ENCODE peak calls at places on chromosome 9, in four cellular contexts. M, U, S and X are unnamed samples.

GRCh38 chr9:23555849-23556248 is 270.2 kb downstream of the ELAVL2 start:
- DNase-seq in M (no peak), U (no peak), S (no peak), X (no peak)

GRCh38 chr9:15824310-15824709 is 271.5 kb downstream of the CCDC171 start:
- DNase-seq in M (no peak), U (no peak), S (peak; percentile 24), X (no peak)

GRCh38 chr9:79247021-79247420 is 324.7 kb upstream of the TLE4 start:
- DNase-seq in M (no peak), U (no peak), S (no peak), X (no peak)

GRCh38 chr9:109856785-109857184 is 76.8 kb downstream of the PALM2AKAP2 start:
- DNase-seq in M (no peak), U (peak; percentile 85), S (no peak), X (peak; percentile 58)

GRCh38 chr9:105722099-105722498 is 27.8 kb downstream of the TMEM38B start:
- DNase-seq in M (no peak), U (no peak), S (no peak), X (no peak)

GRCh38 chr9:93896496-93897033 is 58.6 kb downstream of the BARX1 start:
- DNase-seq in M (peak; percentile 38), U (no peak), S (no peak), X (no peak)

GRCh38 chr9:132193227-132194110 is 31.6 kb downstream of the NTNG2 start:
- DNase-seq in M (no peak), U (no peak), S (no peak), X (peak; percentile 51)

GRCh38 chr9:106718996-106719395 is 144.0 kb upstream of the ZNF462 start:
- DNase-seq in M (no peak), U (no peak), S (no peak), X (no peak)

GRCh38 chr9:13628526-13628925 is 349.0 kb upstream of the MPDZ start:
- DNase-seq in M (no peak), U (no peak), S (no peak), X (no peak)

GRCh38 chr9:114525505-114525904 is 20.2 kb upstream of the WHRN start:
- DNase-seq in M (no peak), U (no peak), S (peak; percentile 37), X (no peak)

GRCh38 chr9:112784020-112784788 is 33.6 kb downstream of the SNX30 start:
- DNase-seq in M (no peak), U (no peak), S (no peak), X (no peak)

GRCh38 chr9:84500218-84500617 is 159.7 kb upstream of the SLC28A3 start:
- DNase-seq in M (no peak), U (no peak), S (no peak), X (no peak)

GRCh38 chr9:108751301-108751824 is 104.4 kb downstream of the ACTL7B start:
- DNase-seq in M (no peak), U (no peak), S (no peak), X (no peak)

GRCh38 chr9:108468364-108468763 is 387.4 kb downstream of the ACTL7B start:
- DNase-seq in M (no peak), U (no peak), S (peak; percentile 44), X (peak; percentile 67)

GRCh38 chr9:74117731-74118130 is 379.4 kb upstream of the RORB start:
- DNase-seq in M (no peak), U (no peak), S (no peak), X (no peak)

GRCh38 chr9:4630836-4631235 is 31.3 kb upstream of the PLPP6 start:
- DNase-seq in M (no peak), U (no peak), S (no peak), X (no peak)

GRCh38 chr9:81851340-81851739 is 76.9 kb upstream of the SPATA31D4 start:
- DNase-seq in M (no peak), U (no peak), S (no peak), X (no peak)

GRCh38 chr9:92489209-92489608 is 6.9 kb upstream of the ASPN start:
- DNase-seq in M (no peak), U (no peak), S (no peak), X (no peak)

GRCh38 chr9:80586786-80587185 is 1015.0 kb downstream of the TLE4 start:
- DNase-seq in M (no peak), U (no peak), S (no peak), X (no peak)

GRCh38 chr9:948497-948896 is 28.0 kb upstream of the DMRT3 start:
- DNase-seq in M (no peak), U (no peak), S (no peak), X (no peak)

GRCh38 chr9:120439147-120439546 is 140.8 kb downstream of the CDK5RAP2 start:
- DNase-seq in M (no peak), U (no peak), S (peak; percentile 40), X (no peak)

GRCh38 chr9:86557063-86557766 is 203.0 kb upstream of the TUT7 start:
- DNase-seq in M (no peak), U (no peak), S (no peak), X (no peak)

GRCh38 chr9:83070257-83070656 is 7.3 kb upstream of the RASEF start:
- DNase-seq in M (no peak), U (no peak), S (no peak), X (no peak)

GRCh38 chr9:128552153-128552743 is at the start of gene SPTAN1:
- DNase-seq in M (peak; percentile 97), U (peak; percentile 96), S (peak; percentile 87), X (peak; percentile 91)

GRCh38 chr9:110049699-110050450 is 158.1 kb downstream of the C9orf152 start:
- DNase-seq in M (peak; percentile 59), U (peak; percentile 69), S (no peak), X (peak; percentile 18)

GRCh38 chr9:98691890-98692289 is 16.8 kb downstream of the GABBR2 start:
- DNase-seq in M (no peak), U (no peak), S (no peak), X (no peak)

DNA sequence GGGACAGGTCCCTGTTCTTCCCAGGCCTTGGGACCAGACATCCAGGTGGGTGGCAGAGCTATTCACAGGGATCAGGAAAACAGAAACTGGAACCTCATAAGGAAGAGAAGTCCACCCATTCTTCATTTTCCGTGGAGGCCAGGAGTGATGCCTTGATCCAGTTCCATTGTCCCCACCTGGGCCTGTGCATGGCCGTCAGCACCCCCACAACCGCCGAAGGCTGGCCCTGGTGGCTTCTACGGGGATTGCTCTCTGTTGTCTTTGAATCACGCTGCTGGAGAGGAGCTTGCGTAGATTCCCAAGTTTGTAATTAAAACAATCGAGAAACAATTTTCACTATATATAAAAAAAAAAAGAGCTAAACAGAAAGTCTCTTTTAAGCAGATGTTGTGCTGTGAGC is 134.4 kb downstream of the MVB12B start:
- DNase-seq in M (peak; percentile 37), U (peak; percentile 37), S (no peak), X (no peak)
- TF ChIP-seq POLR2A in M (no peak), U (no peak), S (no peak), X (no peak)

DNA sequence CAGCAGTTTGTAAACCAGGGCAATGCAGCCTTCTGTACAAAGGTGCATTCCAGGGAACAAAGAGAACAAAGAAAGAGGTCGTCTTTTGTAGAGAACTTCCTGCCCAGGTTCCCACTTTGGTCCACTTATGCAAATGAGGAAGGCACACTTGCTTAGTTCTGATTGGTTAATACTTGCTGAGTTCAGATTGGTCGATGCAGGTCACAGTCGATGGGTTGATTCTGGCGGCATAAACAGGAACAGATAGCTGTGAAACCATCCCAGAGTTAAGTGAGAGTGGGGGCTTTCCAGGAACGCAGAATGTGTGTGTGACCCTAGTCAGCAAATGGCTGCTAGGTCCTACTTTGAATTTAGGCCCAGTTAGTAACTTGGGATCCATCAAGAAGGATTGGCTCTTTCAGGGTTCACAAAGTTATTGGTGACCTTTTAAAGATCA is 1.8 kb upstream of the ADAMTS13 start:
- DNase-seq in M (no peak), U (no peak), S (peak; percentile 23), X (no peak)
- TF ChIP-seq POLR2A in M (no peak), U (no peak), S (no peak), X (no peak)

DNA sequence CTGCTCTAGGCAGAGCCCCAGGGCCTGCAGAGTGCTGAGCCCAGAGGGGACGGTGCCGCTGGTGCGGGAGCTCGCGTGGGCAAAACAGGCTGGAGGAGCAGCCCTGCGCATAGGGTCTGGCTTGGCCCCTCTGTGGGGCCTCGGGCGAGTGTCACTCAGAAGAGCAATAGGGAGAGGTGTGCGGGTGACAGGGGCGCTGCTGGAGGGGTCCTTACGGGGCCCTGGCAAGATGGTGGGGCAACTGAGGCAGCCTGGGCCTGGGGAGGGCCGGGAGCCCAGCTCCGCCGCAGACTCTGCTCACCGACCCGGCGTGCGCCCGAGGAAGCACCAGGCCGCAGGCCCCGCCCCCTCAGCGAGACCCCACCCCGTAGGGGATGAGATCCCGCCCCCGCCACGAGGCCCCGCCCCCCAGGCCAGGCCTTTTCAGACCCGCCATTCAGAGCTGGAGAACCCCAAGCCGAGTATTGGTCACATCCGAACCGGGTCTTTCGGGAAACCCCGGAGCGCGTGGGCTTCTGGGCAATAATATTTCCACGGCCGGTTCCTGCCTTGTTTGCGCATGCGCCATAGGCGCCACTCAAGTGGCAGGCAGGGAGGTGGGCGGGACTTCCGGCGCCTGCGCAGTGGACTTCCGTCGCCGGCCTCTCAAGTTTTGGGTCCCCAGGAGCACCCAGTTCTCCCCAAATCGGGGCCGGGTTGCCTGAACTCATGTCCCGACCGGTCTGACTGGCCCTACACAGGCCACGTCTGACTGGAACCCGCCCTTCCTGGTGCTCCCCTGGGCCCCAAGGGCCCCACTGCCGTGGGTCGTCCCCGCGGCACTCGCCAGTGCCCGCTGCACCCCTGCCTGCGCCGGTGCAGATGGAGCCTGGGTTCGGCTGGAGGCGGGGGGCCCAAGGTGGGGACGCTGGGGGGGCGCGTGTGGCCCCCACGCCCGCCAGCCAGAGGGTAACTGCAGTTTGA is 1.3 kb upstream of the RNF208 start:
- DNase-seq in M (peak; percentile 99), U (peak; percentile 99), S (peak; percentile 98), X (peak; percentile 96)
- TF ChIP-seq POLR2A in M (peak; percentile 22), U (peak; percentile 77), S (peak; percentile 60), X (no peak)

GRCh38 chr9:72353455-72354116 is 11.4 kb downstream of the ZFAND5 start:
- DNase-seq in M (no peak), U (no peak), S (peak; percentile 30), X (no peak)
- TF ChIP-seq POLR2A in M (no peak), U (no peak), S (no peak), X (no peak)

GRCh38 chr9:122135529-122135859 is 24.1 kb downstream of the NDUFA8 start:
- DNase-seq in M (no peak), U (no peak), S (no peak), X (no peak)
- TF ChIP-seq POLR2A in M (no peak), U (no peak), S (no peak), X (no peak)

GRCh38 chr9:121880343-121880742 is 212.8 kb downstream of the TTLL11 start:
- DNase-seq in M (no peak), U (no peak), S (no peak), X (no peak)

GRCh38 chr9:121881920-121882500 is 211.1 kb downstream of the TTLL11 start:
- DNase-seq in M (no peak), U (no peak), S (no peak), X (no peak)

GRCh38 chr9:121876212-121876611 is 216.9 kb downstream of the TTLL11 start:
- DNase-seq in M (no peak), U (no peak), S (no peak), X (no peak)

GRCh38 chr9:121876658-121877271 is 216.3 kb downstream of the TTLL11 start:
- DNase-seq in M (no peak), U (no peak), S (no peak), X (no peak)

GRCh38 chr9:121878208-121878835 is 214.8 kb downstream of the TTLL11 start:
- DNase-seq in M (no peak), U (no peak), S (no peak), X (no peak)
- TF ChIP-seq POLR2A in M (no peak), U (no peak), S (no peak), X (no peak)